ENCODE peak calls at places on chromosomes 1 and 21, in ten cellular contexts. O, E, L, H, F, A, R, W, V and Q are unnamed samples.

GRCh38 chr21:45618287-45618686 is 25.2 kb upstream of the PCBP3 start:
- DNase-seq in O (no peak), E (peak; percentile 69), L (no peak), H (no peak), F (peak; percentile 46), A (no peak), R (no peak), W (peak; percentile 79), V (peak; percentile 18), Q (peak; percentile 53)

GRCh38 chr1:70685300-70686286 is 274.5 kb downstream of the CTH start:
- DNase-seq in O (peak; percentile 52), E (peak; percentile 72), L (peak; percentile 5), H (no peak), F (peak; percentile 78), A (peak; percentile 75), R (peak; percentile 58), W (peak; percentile 84), V (peak; percentile 20), Q (peak; percentile 39)

GRCh38 chr1:241992734-241993133 is 6.2 kb downstream of the MAP1LC3C start:
- DNase-seq in O (no peak), E (no peak), L (no peak), H (no peak), F (no peak), A (no peak), R (no peak), W (peak; percentile 3), V (peak; percentile 33), Q (peak; percentile 14)

GRCh38 chr1:39958801-39959200 is 3.9 kb downstream of the MFSD2A start:
- DNase-seq in O (no peak), E (peak; percentile 63), L (no peak), H (no peak), F (no peak), A (no peak), R (no peak), W (no peak), V (no peak), Q (no peak)

GRCh38 chr1:22500476-22500875 is 48.8 kb downstream of the ZBTB40 start:
- DNase-seq in O (no peak), E (no peak), L (peak; percentile 43), H (no peak), F (peak; percentile 62), A (peak; percentile 69), R (peak; percentile 27), W (peak; percentile 65), V (peak; percentile 72), Q (peak; percentile 35)

GRCh38 chr1:3352952-3353331 is 101.5 kb upstream of the ARHGEF16 start:
- DNase-seq in O (no peak), E (no peak), L (no peak), H (peak; percentile 71), F (peak; percentile 77), A (peak; percentile 44), R (peak; percentile 68), W (peak; percentile 5), V (peak; percentile 77), Q (peak; percentile 25)

GRCh38 chr1:247857069-247857985 is at the start of gene TRIM58:
- DNase-seq in O (no peak), E (peak; percentile 29), L (no peak), H (peak; percentile 65), F (no peak), A (no peak), R (peak; percentile 76), W (no peak), V (peak; percentile 3), Q (no peak)

GRCh38 chr1:216559359-216559758 is 136.1 kb upstream of the USH2A start:
- DNase-seq in O (no peak), E (no peak), L (no peak), H (no peak), F (no peak), A (no peak), R (no peak), W (no peak), V (no peak), Q (no peak)

GRCh38 chr21:30146558-30147282 is 19.9 kb downstream of the CLDN17 start:
- DNase-seq in O (no peak), E (no peak), L (no peak), H (no peak), F (no peak), A (no peak), R (no peak), W (peak; percentile 12), V (no peak), Q (no peak)

GRCh38 chr1:87335175-87335992 is 6.7 kb downstream of the LMO4 start:
- DNase-seq in O (peak; percentile 75), E (peak; percentile 83), L (no peak), H (peak; percentile 91), F (peak; percentile 60), A (peak; percentile 68), R (peak; percentile 86), W (peak; percentile 61), V (peak; percentile 58), Q (peak; percentile 18)

GRCh38 chr1:172143384-172144025 is 277.0 kb upstream of the C1orf105 start:
- DNase-seq in O (no peak), E (no peak), L (peak; percentile 86), H (no peak), F (peak; percentile 97), A (no peak), R (no peak), W (no peak), V (peak; percentile 90), Q (peak; percentile 76)

GRCh38 chr1:216290074-216290473 is 133.2 kb downstream of the USH2A start:
- DNase-seq in O (no peak), E (no peak), L (no peak), H (no peak), F (no peak), A (no peak), R (no peak), W (no peak), V (no peak), Q (no peak)

GRCh38 chr1:51088474-51088873 is 13.6 kb upstream of the C1orf185 start:
- DNase-seq in O (no peak), E (no peak), L (no peak), H (no peak), F (peak; percentile 38), A (no peak), R (no peak), W (no peak), V (no peak), Q (peak; percentile 11)

GRCh38 chr1:63843884-63844283 is 70.1 kb downstream of the ROR1 start:
- DNase-seq in O (no peak), E (no peak), L (no peak), H (no peak), F (no peak), A (no peak), R (no peak), W (no peak), V (no peak), Q (no peak)

DNA sequence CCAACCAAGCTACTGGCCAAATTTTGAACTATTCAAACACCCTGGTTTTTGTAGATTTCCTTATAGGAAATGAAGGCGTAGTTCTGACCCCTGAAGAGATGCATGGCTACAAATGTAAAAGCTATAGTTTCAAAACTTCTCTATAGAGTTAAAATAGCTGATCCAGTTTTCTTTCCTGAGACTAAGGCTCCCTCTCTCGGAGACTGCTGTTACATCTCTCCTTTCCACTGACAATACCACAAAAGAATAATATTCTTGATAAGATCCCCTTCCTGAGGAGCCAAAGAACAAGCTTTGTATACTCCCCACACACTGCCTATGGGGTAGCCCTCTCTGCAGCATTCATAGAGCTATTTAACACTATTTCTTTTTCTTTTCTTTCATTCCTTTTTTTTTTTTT is 6.7 kb upstream of the CFAP126 start:
- DNase-seq in O (no peak), E (peak; percentile 31), L (no peak), H (no peak), F (peak; percentile 46), A (no peak), R (no peak), W (peak; percentile 39), V (no peak), Q (peak; percentile 20)
- TF ChIP-seq CTCF in O (no peak), E (peak; percentile 25), L (peak; percentile 22), H (no peak), F (peak; percentile 38), A (no peak), R (no peak), W (peak; percentile 49), V (peak; percentile 15), Q (peak; percentile 61)

GRCh38 chr1:54795100-54795665 is 5.9 kb downstream of the TTC22 start:
- DNase-seq in O (no peak), E (no peak), L (no peak), H (no peak), F (no peak), A (no peak), R (no peak), W (no peak), V (no peak), Q (no peak)
- TF ChIP-seq CTCF in O (no peak), E (no peak), L (no peak), H (no peak), F (no peak), A (no peak), R (no peak), W (no peak), V (no peak), Q (no peak)

GRCh38 chr1:153308540-153308939 is 4.2 kb downstream of the PGLYRP3 start:
- DNase-seq in O (no peak), E (no peak), L (no peak), H (no peak), F (no peak), A (no peak), R (no peak), W (no peak), V (no peak), Q (no peak)

GRCh38 chr1:153306303-153307220 is 6.2 kb downstream of the PGLYRP3 start:
- DNase-seq in O (no peak), E (peak; percentile 49), L (no peak), H (no peak), F (no peak), A (no peak), R (no peak), W (no peak), V (no peak), Q (no peak)

GRCh38 chr1:153310526-153310925 is 2.2 kb downstream of the PGLYRP3 start:
- DNase-seq in O (no peak), E (no peak), L (no peak), H (no peak), F (no peak), A (no peak), R (no peak), W (no peak), V (no peak), Q (no peak)

GRCh38 chr1:153307221-153307600 is 5.5 kb downstream of the PGLYRP3 start:
- DNase-seq in O (no peak), E (no peak), L (no peak), H (no peak), F (no peak), A (no peak), R (no peak), W (no peak), V (no peak), Q (no peak)

GRCh38 chr1:153309441-153309840 is 3.3 kb downstream of the PGLYRP3 start:
- DNase-seq in O (no peak), E (no peak), L (no peak), H (no peak), F (no peak), A (no peak), R (no peak), W (no peak), V (no peak), Q (no peak)
- TF ChIP-seq CTCF in O (no peak), E (no peak), L (no peak), H (no peak), F (no peak), A (no peak), R (no peak), W (no peak), V (no peak), Q (no peak)

DNA sequence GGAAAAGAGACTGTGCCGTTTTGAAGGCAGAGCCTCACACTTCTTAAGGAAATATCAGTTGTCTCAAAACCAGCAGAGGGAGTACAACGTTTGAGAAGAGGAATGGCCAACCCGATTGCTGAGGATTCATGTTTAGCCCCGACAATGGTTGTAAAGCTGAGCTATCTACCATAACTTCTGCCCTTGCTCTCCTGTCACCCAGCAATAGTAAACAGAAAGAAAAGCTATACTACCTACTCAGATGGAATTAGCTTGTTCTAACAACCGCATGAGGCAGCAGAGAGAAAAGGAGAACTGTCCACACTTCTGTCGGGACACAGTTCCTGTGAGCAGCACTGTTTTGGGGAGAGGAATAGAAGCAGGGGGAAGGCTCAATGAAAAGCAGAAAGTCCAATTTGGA is 91.2 kb downstream of the SLC45A1 start:
- DNase-seq in O (no peak), E (peak; percentile 64), L (peak; percentile 53), H (no peak), F (peak; percentile 82), A (no peak), R (no peak), W (peak; percentile 81), V (peak; percentile 69), Q (peak; percentile 55)
- TF ChIP-seq CTCF in O (peak; percentile 15), E (peak; percentile 16), L (peak; percentile 64), H (no peak), F (peak; percentile 61), A (peak; percentile 30), R (peak; percentile 41), W (peak; percentile 63), V (peak; percentile 62), Q (peak; percentile 75)